ENCODE peak calls at places on chromosomes 11 and 22, in four cellular contexts. E is upper lobe of right lung, I is dorsolateral prefrontal cortex, A is pons. C is an unnamed sample.

GRCh38 chr11:33663121-33663520 is 37.5 kb downstream of the C11orf91 start:
- DNase-seq in A (no peak), E (no peak), I (no peak), C (no peak)

GRCh38 chr11:75867778-75868374 is 52.9 kb downstream of the UVRAG start:
- DNase-seq in E (no peak), A (peak; percentile 89), I (no peak), C (peak; percentile 59)

GRCh38 chr11:99513368-99513767 is 492.6 kb downstream of the CNTN5 start:
- DNase-seq in E (no peak), I (no peak), A (no peak), C (no peak)

GRCh38 chr11:110463153-110463552 is 33.4 kb downstream of the FDX1 start:
- DNase-seq in E (peak; percentile 72), I (peak; percentile 54), A (peak; percentile 62), C (peak; percentile 17)

GRCh38 chr11:5203366-5203765 is 2.9 kb upstream of the OR51V1 start:
- DNase-seq in A (no peak), E (no peak), I (no peak), C (no peak)

GRCh38 chr11:69489031-69489745 is 7.7 kb downstream of the LINC01488 start:
- DNase-seq in A (no peak), E (no peak), I (no peak), C (peak; percentile 57)

GRCh38 chr22:23225724-23226496 is 45.6 kb downstream of the BCR start:
- DNase-seq in I (no peak), A (no peak), E (peak; percentile 85), C (no peak)

GRCh38 chr22:49036513-49036912 is 791.2 kb downstream of the BRD1 start:
- DNase-seq in I (no peak), E (no peak), A (peak; percentile 46), C (no peak)

GRCh38 chr11:75350743-75351540 is 519 bp downstream of the ARRB1 start:
- DNase-seq in A (no peak), E (peak; percentile 84), I (peak; percentile 53), C (peak; percentile 71)

GRCh38 chr22:21677606-21678443 is 12.0 kb downstream of the PPIL2 start:
- DNase-seq in A (no peak), E (no peak), I (no peak), C (no peak)

GRCh38 chr22:46340676-46341075 is 5.2 kb downstream of the TRMU start:
- DNase-seq in I (no peak), E (no peak), A (no peak), C (no peak)

GRCh38 chr11:19601235-19601634 is 111.4 kb upstream of the NAV2 start:
- DNase-seq in A (no peak), I (no peak), E (no peak), C (no peak)

GRCh38 chr11:130782361-130783221 is 133.7 kb downstream of the SNX19 start:
- DNase-seq in I (no peak), A (no peak), E (no peak), C (peak; percentile 31)

GRCh38 chr11:120815260-120816100 is 208.4 kb upstream of the TBCEL start:
- DNase-seq in E (no peak), I (no peak), A (no peak), C (no peak)

GRCh38 chr22:48800886-48801607 is 1026.6 kb downstream of the BRD1 start:
- DNase-seq in A (no peak), E (no peak), I (no peak), C (no peak)

GRCh38 chr22:30830907-30831306 is 136.2 kb downstream of the OSBP2 start:
- DNase-seq in A (no peak), E (no peak), I (no peak), C (peak; percentile 43)

GRCh38 chr11:4991066-4991465 is 3.6 kb upstream of the OR51L1 start:
- DNase-seq in E (no peak), I (no peak), A (no peak), C (no peak)

GRCh38 chr22:33028191-33028700 is 29.9 kb downstream of the SYN3 start:
- DNase-seq in A (no peak), I (peak; percentile 44), E (no peak), C (no peak)

GRCh38 chr22:49014227-49015201 is 813.2 kb downstream of the BRD1 start:
- DNase-seq in A (no peak), I (peak; percentile 32), E (peak; percentile 56), C (no peak)

GRCh38 chr11:28969832-28970231 is 861.6 kb downstream of the METTL15 start:
- DNase-seq in A (no peak), E (no peak), I (no peak), C (peak; percentile 25)

GRCh38 chr22:39900306-39901227 is at the start of gene GRAP2:
- DNase-seq in A (no peak), I (no peak), E (no peak), C (no peak)